ENCODE peak calls at places on chromosome 16, in eight cellular contexts. One of them, this sample, is unnamed.

GRCh38 chr16:84829168-84829965 is 9.6 kb downstream of the CRISPLD2 start:
- DNase-seq in Peyer's patch: no peak
- DNase-seq in adrenal gland: no peak
- DNase-seq in transverse colon: peak
- DNase-seq in A549: no peak
- DNase-seq in IMR-90: peak
- DNase-seq in heart left ventricle: no peak
- DNase-seq in prostate gland: no peak
- DNase-seq in this sample: peak

GRCh38 chr16:85316321-85316919 is 204.1 kb upstream of the CIBAR2 start:
- DNase-seq in heart left ventricle: no peak
- DNase-seq in transverse colon: peak
- DNase-seq in prostate gland: peak
- DNase-seq in Peyer's patch: no peak
- DNase-seq in A549: peak
- DNase-seq in IMR-90: peak
- DNase-seq in adrenal gland: peak
- DNase-seq in this sample: peak

GRCh38 chr16:27322858-27323780 is 9.3 kb downstream of the IL4R start:
- DNase-seq in A549: no peak
- DNase-seq in adrenal gland: no peak
- DNase-seq in heart left ventricle: no peak
- DNase-seq in transverse colon: peak
- DNase-seq in Peyer's patch: no peak
- DNase-seq in prostate gland: no peak
- DNase-seq in IMR-90: no peak
- DNase-seq in this sample: no peak

GRCh38 chr16:31129568-31130335 is 5.8 kb downstream of the PRSS8 start:
- DNase-seq in transverse colon: peak
- DNase-seq in Peyer's patch: no peak
- DNase-seq in A549: no peak
- DNase-seq in adrenal gland: no peak
- DNase-seq in prostate gland: peak
- DNase-seq in heart left ventricle: peak
- DNase-seq in IMR-90: no peak
- DNase-seq in this sample: peak

GRCh38 chr16:69039333-69039941 is 66.0 kb upstream of the HAS3 start:
- DNase-seq in transverse colon: no peak
- DNase-seq in IMR-90: peak
- DNase-seq in prostate gland: no peak
- DNase-seq in Peyer's patch: no peak
- DNase-seq in A549: no peak
- DNase-seq in heart left ventricle: no peak
- DNase-seq in adrenal gland: no peak
- DNase-seq in this sample: no peak

GRCh38 chr16:1311738-1312458 is 2.5 kb downstream of the UBE2I start:
- DNase-seq in heart left ventricle: peak
- DNase-seq in Peyer's patch: no peak
- DNase-seq in transverse colon: no peak
- DNase-seq in prostate gland: no peak
- DNase-seq in IMR-90: peak
- DNase-seq in adrenal gland: peak
- DNase-seq in A549: no peak
- DNase-seq in this sample: no peak

GRCh38 chr16:55988013-55988412 is 112.8 kb upstream of the CES5A start:
- DNase-seq in Peyer's patch: no peak
- DNase-seq in IMR-90: no peak
- DNase-seq in heart left ventricle: no peak
- DNase-seq in transverse colon: no peak
- DNase-seq in adrenal gland: no peak
- DNase-seq in prostate gland: no peak
- DNase-seq in A549: no peak
- DNase-seq in this sample: no peak

GRCh38 chr16:80433617-80434016 is 107.2 kb upstream of the DYNLRB2 start:
- DNase-seq in adrenal gland: no peak
- DNase-seq in IMR-90: no peak
- DNase-seq in Peyer's patch: no peak
- DNase-seq in transverse colon: no peak
- DNase-seq in prostate gland: no peak
- DNase-seq in A549: no peak
- DNase-seq in heart left ventricle: no peak
- DNase-seq in this sample: no peak

GRCh38 chr16:83912152-83912948 is 13.4 kb downstream of the MLYCD start:
- DNase-seq in adrenal gland: no peak
- DNase-seq in A549: no peak
- DNase-seq in prostate gland: no peak
- DNase-seq in IMR-90: no peak
- DNase-seq in heart left ventricle: no peak
- DNase-seq in Peyer's patch: no peak
- DNase-seq in transverse colon: no peak
- DNase-seq in this sample: no peak

DNA sequence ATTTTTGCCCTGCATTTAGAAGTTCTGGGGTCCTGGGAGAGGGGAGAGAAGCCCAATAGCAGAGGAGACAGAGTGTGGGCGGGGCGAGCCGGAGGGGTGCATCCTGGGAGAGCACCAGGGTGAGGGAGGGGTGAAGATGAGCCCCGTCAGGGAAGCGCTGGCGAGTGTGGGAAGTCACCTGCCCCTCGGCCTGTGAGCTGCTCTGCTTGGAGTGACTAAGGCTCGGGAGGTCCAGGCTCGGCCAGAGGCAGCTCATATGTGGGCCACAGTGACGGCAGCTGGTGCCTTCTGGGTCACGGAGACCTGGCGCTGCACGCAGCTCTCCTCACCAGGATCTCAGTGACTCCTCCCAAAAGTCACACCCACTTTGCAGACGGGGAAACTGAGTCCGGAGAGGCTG is 1.1 kb downstream of the ZG16B start:
- DNase-seq in adrenal gland: no peak
- DNase-seq in A549: no peak
- DNase-seq in prostate gland: no peak
- DNase-seq in heart left ventricle: peak
- DNase-seq in IMR-90: no peak
- DNase-seq in Peyer's patch: no peak
- DNase-seq in transverse colon: no peak
- DNase-seq in this sample: no peak
- TF ChIP-seq CTCF in adrenal gland: no peak
- TF ChIP-seq CTCF in A549: no peak
- TF ChIP-seq CTCF in prostate gland: no peak
- TF ChIP-seq CTCF in heart left ventricle: no peak
- TF ChIP-seq CTCF in IMR-90: no peak
- TF ChIP-seq CTCF in Peyer's patch: no peak
- TF ChIP-seq CTCF in transverse colon: no peak
- TF ChIP-seq CTCF in this sample: no peak

DNA sequence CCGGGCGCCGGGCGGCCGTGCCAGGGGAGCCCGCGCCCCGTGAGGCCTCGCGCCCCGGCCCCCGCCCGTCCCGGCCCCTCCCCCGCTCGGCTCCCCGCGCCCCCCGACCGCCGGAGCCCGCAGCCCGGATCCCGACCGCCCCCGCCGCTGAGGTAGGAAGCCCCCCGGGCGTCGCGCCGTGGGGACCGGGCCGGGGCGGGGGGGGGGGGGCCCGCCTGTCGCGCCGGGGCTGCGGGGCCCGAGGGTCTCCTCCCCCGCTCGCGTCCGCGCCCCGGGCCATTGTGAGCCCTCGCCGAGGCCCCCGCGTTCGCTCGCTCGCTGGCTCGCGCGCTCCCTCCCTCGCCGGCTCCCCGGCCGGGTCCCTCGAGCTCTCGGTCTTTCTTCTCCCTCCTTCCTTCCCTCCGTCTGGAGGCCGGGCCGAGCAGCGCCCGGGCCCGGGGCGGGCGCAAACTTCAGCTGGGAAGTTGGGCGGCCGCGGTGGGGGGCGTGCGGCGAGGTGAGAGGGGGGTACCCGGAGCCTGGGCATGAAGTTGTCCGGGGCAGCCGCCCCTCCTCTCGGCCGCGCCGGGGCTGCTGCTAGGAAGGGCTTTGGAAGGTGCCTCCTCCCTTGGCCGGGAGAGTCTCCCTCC is 350 bp downstream of the GLIS2 start:
- DNase-seq in adrenal gland: no peak
- DNase-seq in Peyer's patch: no peak
- DNase-seq in IMR-90: no peak
- DNase-seq in heart left ventricle: no peak
- DNase-seq in transverse colon: no peak
- DNase-seq in prostate gland: no peak
- DNase-seq in A549: no peak
- DNase-seq in this sample: peak
- H3K27ac ChIP-seq in adrenal gland: peak
- H3K27ac ChIP-seq in Peyer's patch: peak
- H3K27ac ChIP-seq in IMR-90: peak
- H3K27ac ChIP-seq in heart left ventricle: peak
- H3K27ac ChIP-seq in transverse colon: peak
- H3K27ac ChIP-seq in prostate gland: peak
- H3K27ac ChIP-seq in A549: peak
- H3K27ac ChIP-seq in this sample: peak

GRCh38 chr16:67847064-67847861 is at the start of gene CENPT:
- DNase-seq in IMR-90: peak
- DNase-seq in adrenal gland: peak
- DNase-seq in prostate gland: peak
- DNase-seq in A549: no peak
- DNase-seq in transverse colon: peak
- DNase-seq in Peyer's patch: peak
- DNase-seq in heart left ventricle: no peak
- DNase-seq in this sample: peak
- TF ChIP-seq POLR2A in IMR-90: peak
- TF ChIP-seq POLR2A in adrenal gland: peak
- TF ChIP-seq POLR2A in prostate gland: no peak
- TF ChIP-seq POLR2A in A549: no peak
- TF ChIP-seq POLR2A in transverse colon: peak
- TF ChIP-seq POLR2A in Peyer's patch: no peak
- TF ChIP-seq POLR2A in heart left ventricle: no peak
- TF ChIP-seq POLR2A in this sample: peak

GRCh38 chr16:16196099-16196498 is 27.2 kb downstream of the ABCC6 start:
- DNase-seq in prostate gland: no peak
- DNase-seq in IMR-90: no peak
- DNase-seq in transverse colon: no peak
- DNase-seq in Peyer's patch: no peak
- DNase-seq in A549: no peak
- DNase-seq in heart left ventricle: no peak
- DNase-seq in adrenal gland: no peak
- DNase-seq in this sample: no peak
- TF ChIP-seq CTCF in prostate gland: no peak
- TF ChIP-seq CTCF in IMR-90: no peak
- TF ChIP-seq CTCF in transverse colon: no peak
- TF ChIP-seq CTCF in Peyer's patch: no peak
- TF ChIP-seq CTCF in A549: no peak
- TF ChIP-seq CTCF in heart left ventricle: no peak
- TF ChIP-seq CTCF in adrenal gland: no peak
- TF ChIP-seq CTCF in this sample: no peak